ENCODE peak calls at places on chromosomes 11 and 22, in six cellular contexts. R is IMR-90, I is H9, K is H1, A is mesenchymal stem cell, H is neuronal stem cell. C is an unnamed sample.

GRCh38 chr22:21445437-21446127 is 21.6 kb upstream of the TMEM191C start:
- DNase-seq in H (no peak), A (no peak), K (no peak), R (no peak), I (peak; percentile 12), C (no peak)

GRCh38 chr11:1876361-1877063 is 15.2 kb downstream of the PRR33 start:
- DNase-seq in R (no peak), I (peak; percentile 77), A (peak; percentile 63), K (peak; percentile 84), H (no peak), C (no peak)

GRCh38 chr22:48712558-48712957 is 1115.1 kb downstream of the BRD1 start:
- DNase-seq in I (no peak), A (no peak), K (no peak), R (no peak), H (no peak), C (no peak)

GRCh38 chr11:118918128-118918685 is 7.5 kb downstream of the BCL9L start:
- DNase-seq in I (peak; percentile 84), H (no peak), R (peak; percentile 91), K (no peak), A (peak; percentile 100), C (peak; percentile 92)

GRCh38 chr11:57314221-57314973 is 10.4 kb downstream of the TNKS1BP1 start:
- DNase-seq in K (no peak), A (no peak), I (no peak), R (no peak), H (no peak), C (no peak)

GRCh38 chr11:72741849-72742521 is 10.2 kb downstream of the ARAP1 start:
- DNase-seq in I (no peak), A (peak; percentile 59), H (no peak), R (peak; percentile 29), K (no peak), C (no peak)

GRCh38 chr11:26127336-26127735 is 204.6 kb upstream of the ANO3 start:
- DNase-seq in K (no peak), A (no peak), I (no peak), H (no peak), R (no peak), C (no peak)

GRCh38 chr11:29432719-29433325 is 584.0 kb downstream of the KCNA4 start:
- DNase-seq in R (peak; percentile 6), A (peak; percentile 14), I (no peak), K (no peak), H (no peak), C (peak; percentile 56)

GRCh38 chr22:21446827-21447690 is 20.1 kb upstream of the TMEM191C start:
- DNase-seq in A (no peak), H (no peak), I (peak; percentile 19), K (peak; percentile 31), R (no peak), C (no peak)

GRCh38 chr11:19232910-19233503 is 7.7 kb downstream of the E2F8 start:
- DNase-seq in A (peak; percentile 51), H (no peak), R (peak; percentile 87), K (no peak), I (no peak), C (peak; percentile 92)

GRCh38 chr22:36303874-36304273 is 50.9 kb downstream of the APOL1 start:
- DNase-seq in K (no peak), H (no peak), I (no peak), R (no peak), A (no peak), C (peak; percentile 63)

GRCh38 chr11:73317373-73317772 is 9.3 kb downstream of the ARHGEF17 start:
- DNase-seq in R (no peak), K (no peak), A (no peak), I (no peak), H (no peak), C (no peak)

GRCh38 chr11:12354750-12355545 is 22.4 kb upstream of the PARVA start:
- DNase-seq in K (no peak), A (no peak), I (no peak), H (no peak), R (no peak), C (no peak)

GRCh38 chr22:48754611-48755331 is 1072.9 kb downstream of the BRD1 start:
- DNase-seq in I (no peak), H (no peak), R (no peak), K (no peak), A (no peak), C (no peak)

GRCh38 chr11:125333354-125334077 is 162.5 kb downstream of the FEZ1 start:
- DNase-seq in I (no peak), R (no peak), A (no peak), K (no peak), H (no peak), C (no peak)

GRCh38 chr11:45407226-45407625 is 121.1 kb upstream of the SYT13 start:
- DNase-seq in A (no peak), K (no peak), H (no peak), R (no peak), I (no peak), C (no peak)

GRCh38 chr11:32006799-32007388 is 84.0 kb upstream of the RCN1 start:
- DNase-seq in A (peak; percentile 38), I (peak; percentile 44), K (no peak), R (peak; percentile 51), H (peak; percentile 48), C (peak; percentile 60)

GRCh38 chr22:36986242-36986821 is 32.9 kb downstream of the TST start:
- DNase-seq in I (peak; percentile 51), A (no peak), H (no peak), R (no peak), K (peak; percentile 87), C (peak; percentile 31)

GRCh38 chr11:65575568-65576231 is at the start of gene EHBP1L1:
- DNase-seq in K (no peak), H (no peak), A (peak; percentile 71), R (peak; percentile 28), I (no peak), C (no peak)

GRCh38 chr22:37488337-37489135 is 2.4 kb upstream of the MFNG start:
- DNase-seq in I (no peak), K (no peak), H (no peak), R (no peak), A (no peak), C (no peak)

GRCh38 chr11:72570893-72571741 is 103.1 kb downstream of the PDE2A start:
- DNase-seq in I (peak; percentile 9), A (peak; percentile 10), R (no peak), K (no peak), H (no peak), C (no peak)

GRCh38 chr11:11281626-11282025 is 71.4 kb downstream of the CSNK2A3 start:
- DNase-seq in K (no peak), H (no peak), I (no peak), A (no peak), R (no peak), C (no peak)

GRCh38 chr22:46409631-46410210 is 74.2 kb downstream of the TRMU start:
- DNase-seq in K (no peak), A (no peak), R (no peak), I (no peak), H (no peak), C (no peak)

GRCh38 chr22:38704568-38705234 is 1.0 kb upstream of the GTPBP1 start:
- DNase-seq in H (no peak), I (no peak), K (no peak), A (no peak), R (no peak), C (no peak)

GRCh38 chr11:103730151-103730940 is 306.1 kb upstream of the DDI1 start:
- DNase-seq in A (no peak), K (no peak), R (peak; percentile 81), I (no peak), H (no peak), C (no peak)

GRCh38 chr11:116862951-116863350 is 25.5 kb upstream of the APOA1 start:
- DNase-seq in I (no peak), R (peak; percentile 34), A (no peak), H (no peak), K (no peak), C (no peak)

GRCh38 chr11:76459299-76459698 is 14.5 kb downstream of the EMSY start:
- DNase-seq in K (no peak), A (peak; percentile 15), I (no peak), R (no peak), H (no peak), C (peak; percentile 52)

GRCh38 chr11:107695446-107695845 is 16.4 kb downstream of the SLN start:
- DNase-seq in A (peak; percentile 56), H (no peak), R (peak; percentile 67), K (no peak), I (no peak), C (peak; percentile 70)

GRCh38 chr11:8328848-8329330 is 65.2 kb upstream of the LMO1 start:
- DNase-seq in A (peak; percentile 90), K (peak; percentile 95), H (peak; percentile 86), R (peak; percentile 75), I (peak; percentile 94), C (peak; percentile 86)

GRCh38 chr22:36528336-36528735 is 630 bp downstream of the EIF3D start:
- DNase-seq in K (no peak), H (no peak), A (peak; percentile 59), I (no peak), R (no peak), C (no peak)

GRCh38 chr11:67648796-67649613 is 1.5 kb downstream of the ACY3 start:
- DNase-seq in H (no peak), A (no peak), K (no peak), I (no peak), R (no peak), C (no peak)

GRCh38 chr22:32202539-32203180 is 2.2 kb downstream of the RFPL2 start:
- DNase-seq in R (peak; percentile 22), K (peak; percentile 59), H (peak; percentile 37), I (peak; percentile 73), A (peak; percentile 14), C (peak; percentile 56)
- H3K14ac ChIP-seq in R (no peak overlapping the region), K (no peak overlapping the region), H (peak overlapping the region; percentile 71), I (no peak overlapping the region), A (no peak overlapping the region), C (no peak overlapping the region)

GRCh38 chr22:35024364-35024692 is 41.6 kb upstream of the ISX start:
- DNase-seq in I (no peak), K (no peak), R (no peak), A (no peak), H (no peak), C (no peak)
- H2BK120ac ChIP-seq in I (no peak overlapping the region), K (no peak overlapping the region), R (no peak overlapping the region), A (no peak overlapping the region), H (no peak overlapping the region), C (peak overlapping the region; percentile 20)

GRCh38 chr11:34299284-34299961 is 58.4 kb downstream of the ABTB2 start:
- DNase-seq in A (no peak), H (peak; percentile 21), K (no peak), R (no peak), I (no peak), C (no peak)
- H3K18ac ChIP-seq in A (no peak overlapping the region), H (peak overlapping the region; percentile 41), K (no peak overlapping the region), R (no peak overlapping the region), I (no peak overlapping the region), C (no peak overlapping the region)

GRCh38 chr11:74981888-74982287 is 6.8 kb upstream of the NEU3 start:
- DNase-seq in H (no peak), R (no peak), I (no peak), K (no peak), A (no peak), C (no peak)

GRCh38 chr11:74980627-74981026 is 8.1 kb upstream of the NEU3 start:
- DNase-seq in A (no peak), H (no peak), R (no peak), K (no peak), I (no peak), C (no peak)

DNA sequence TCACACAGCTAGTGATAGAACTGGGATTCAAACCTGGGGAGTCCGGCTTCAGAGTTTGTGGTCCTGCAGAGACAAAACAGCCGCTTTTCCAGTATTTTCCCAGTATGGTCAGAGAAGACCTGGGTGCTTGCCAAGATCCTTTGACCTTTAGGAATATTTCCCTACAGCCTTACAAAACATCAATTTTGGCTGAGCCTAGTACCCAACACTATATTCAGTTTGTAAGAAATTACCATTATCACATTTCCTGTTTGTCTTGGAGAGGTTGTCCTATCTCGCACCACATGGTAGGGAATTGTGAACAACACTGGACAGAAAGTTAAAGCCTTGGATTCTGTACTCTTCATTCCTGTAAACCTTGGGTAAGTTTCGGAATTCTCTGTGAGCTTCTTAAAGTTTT is 10.7 kb upstream of the NEU3 start:
- DNase-seq in I (no peak), K (no peak), H (no peak), A (no peak), R (no peak), C (no peak)
- H3K14ac ChIP-seq in I (no peak overlapping the region), K (no peak overlapping the region), H (no peak overlapping the region), A (no peak overlapping the region), R (no peak overlapping the region), C (no peak overlapping the region)